ENCODE peak calls at places on chromosome X, in five cellular contexts. One of them, this sample, is unnamed.

GRCh38 chrX:39818750-39819149 is 279.0 kb downstream of the BCOR start:
- DNase-seq in breast epithelium: no peak
- DNase-seq in SJSA1: no peak
- DNase-seq in choroid plexus epithelial cell: no peak
- DNase-seq in astrocyte of the spinal cord: no peak
- DNase-seq in this sample: no peak

GRCh38 chrX:10017866-10018265 is 50.7 kb downstream of the CLDN34 start:
- DNase-seq in SJSA1: peak; percentile 55
- DNase-seq in astrocyte of the spinal cord: peak; percentile 76
- DNase-seq in breast epithelium: no peak
- DNase-seq in choroid plexus epithelial cell: peak; percentile 85
- DNase-seq in this sample: peak; percentile 37

GRCh38 chrX:45479196-45479834 is 278.6 kb upstream of the DIPK2B start:
- DNase-seq in astrocyte of the spinal cord: peak; percentile 93
- DNase-seq in SJSA1: peak; percentile 46
- DNase-seq in breast epithelium: no peak
- DNase-seq in choroid plexus epithelial cell: peak; percentile 92
- DNase-seq in this sample: peak; percentile 74

GRCh38 chrX:141787655-141788054 is 50.5 kb upstream of the MAGEC3 start:
- DNase-seq in breast epithelium: no peak
- DNase-seq in SJSA1: no peak
- DNase-seq in choroid plexus epithelial cell: no peak
- DNase-seq in astrocyte of the spinal cord: no peak
- DNase-seq in this sample: no peak

GRCh38 chrX:69010339-69010738 is 154.9 kb downstream of the PJA1 start:
- DNase-seq in SJSA1: no peak
- DNase-seq in breast epithelium: no peak
- DNase-seq in astrocyte of the spinal cord: no peak
- DNase-seq in choroid plexus epithelial cell: no peak
- DNase-seq in this sample: no peak

GRCh38 chrX:19699151-19699550 is 183.8 kb upstream of the MAP3K15 start:
- DNase-seq in breast epithelium: no peak
- DNase-seq in choroid plexus epithelial cell: no peak
- DNase-seq in astrocyte of the spinal cord: no peak
- DNase-seq in SJSA1: no peak
- DNase-seq in this sample: no peak

GRCh38 chrX:103063918-103064434 is at the start of gene BEX1:
- DNase-seq in breast epithelium: peak; percentile 48
- DNase-seq in choroid plexus epithelial cell: peak; percentile 67
- DNase-seq in SJSA1: no peak
- DNase-seq in astrocyte of the spinal cord: peak; percentile 3
- DNase-seq in this sample: no peak

GRCh38 chrX:79443121-79443520 is 76.0 kb upstream of the ITM2A start:
- DNase-seq in SJSA1: no peak
- DNase-seq in choroid plexus epithelial cell: no peak
- DNase-seq in astrocyte of the spinal cord: no peak
- DNase-seq in breast epithelium: no peak
- DNase-seq in this sample: no peak

GRCh38 chrX:9622128-9622527 is 143.5 kb downstream of the GPR143 start:
- DNase-seq in SJSA1: no peak
- DNase-seq in astrocyte of the spinal cord: no peak
- DNase-seq in breast epithelium: no peak
- DNase-seq in choroid plexus epithelial cell: no peak
- DNase-seq in this sample: no peak

GRCh38 chrX:12042615-12043014 is 95.7 kb upstream of the FRMPD4 start:
- DNase-seq in choroid plexus epithelial cell: no peak
- DNase-seq in breast epithelium: no peak
- DNase-seq in astrocyte of the spinal cord: no peak
- DNase-seq in SJSA1: no peak
- DNase-seq in this sample: no peak

GRCh38 chrX:148811236-148811635 is 310.8 kb downstream of the AFF2 start:
- DNase-seq in SJSA1: no peak
- DNase-seq in breast epithelium: no peak
- DNase-seq in astrocyte of the spinal cord: no peak
- DNase-seq in choroid plexus epithelial cell: peak; percentile 0
- DNase-seq in this sample: no peak

GRCh38 chrX:74438771-74439170 is 17.5 kb downstream of the SLC16A2 start:
- DNase-seq in astrocyte of the spinal cord: no peak
- DNase-seq in choroid plexus epithelial cell: no peak
- DNase-seq in breast epithelium: no peak
- DNase-seq in SJSA1: no peak
- DNase-seq in this sample: no peak

GRCh38 chrX:20252392-20253231 is 14.1 kb downstream of the RPS6KA3 start:
- DNase-seq in astrocyte of the spinal cord: peak; percentile 44
- DNase-seq in SJSA1: peak; percentile 37
- DNase-seq in breast epithelium: peak; percentile 49
- DNase-seq in choroid plexus epithelial cell: peak; percentile 67
- DNase-seq in this sample: no peak

GRCh38 chrX:43881410-43882293 is 598 bp downstream of the MAOB start:
- DNase-seq in choroid plexus epithelial cell: no peak
- DNase-seq in SJSA1: no peak
- DNase-seq in breast epithelium: no peak
- DNase-seq in astrocyte of the spinal cord: no peak
- DNase-seq in this sample: no peak

GRCh38 chrX:40031861-40032422 is 65.8 kb downstream of the BCOR start:
- DNase-seq in choroid plexus epithelial cell: no peak
- DNase-seq in astrocyte of the spinal cord: no peak
- DNase-seq in SJSA1: no peak
- DNase-seq in breast epithelium: no peak
- DNase-seq in this sample: no peak

GRCh38 chrX:4708970-4709760 is 995.7 kb upstream of the PRKX start:
- DNase-seq in choroid plexus epithelial cell: no peak
- DNase-seq in astrocyte of the spinal cord: no peak
- DNase-seq in SJSA1: no peak
- DNase-seq in breast epithelium: no peak
- DNase-seq in this sample: no peak

GRCh38 chrX:12007881-12008280 is 130.4 kb upstream of the FRMPD4 start:
- DNase-seq in choroid plexus epithelial cell: peak; percentile 74
- DNase-seq in SJSA1: peak; percentile 56
- DNase-seq in astrocyte of the spinal cord: peak; percentile 79
- DNase-seq in breast epithelium: no peak
- DNase-seq in this sample: peak; percentile 66

GRCh38 chrX:42869659-42870476 is 91.9 kb upstream of the PPP1R2C start:
- DNase-seq in breast epithelium: no peak
- DNase-seq in choroid plexus epithelial cell: no peak
- DNase-seq in SJSA1: no peak
- DNase-seq in astrocyte of the spinal cord: no peak
- DNase-seq in this sample: no peak
- H3K4me3 ChIP-seq in breast epithelium: no peak overlapping the region
- H3K4me3 ChIP-seq in choroid plexus epithelial cell: no peak overlapping the region
- H3K4me3 ChIP-seq in SJSA1: no peak overlapping the region
- H3K4me3 ChIP-seq in astrocyte of the spinal cord: no peak overlapping the region
- H3K4me3 ChIP-seq in this sample: no peak overlapping the region

GRCh38 chrX:115563633-115564182 is 2.7 kb downstream of the PLS3 start:
- DNase-seq in breast epithelium: no peak
- DNase-seq in SJSA1: no peak
- DNase-seq in choroid plexus epithelial cell: peak; percentile 33
- DNase-seq in astrocyte of the spinal cord: no peak
- DNase-seq in this sample: no peak
- H3K4me3 ChIP-seq in breast epithelium: no peak overlapping the region
- H3K4me3 ChIP-seq in SJSA1: no peak overlapping the region
- H3K4me3 ChIP-seq in choroid plexus epithelial cell: peak overlapping the region; percentile 28
- H3K4me3 ChIP-seq in astrocyte of the spinal cord: no peak overlapping the region
- H3K4me3 ChIP-seq in this sample: no peak overlapping the region

DNA sequence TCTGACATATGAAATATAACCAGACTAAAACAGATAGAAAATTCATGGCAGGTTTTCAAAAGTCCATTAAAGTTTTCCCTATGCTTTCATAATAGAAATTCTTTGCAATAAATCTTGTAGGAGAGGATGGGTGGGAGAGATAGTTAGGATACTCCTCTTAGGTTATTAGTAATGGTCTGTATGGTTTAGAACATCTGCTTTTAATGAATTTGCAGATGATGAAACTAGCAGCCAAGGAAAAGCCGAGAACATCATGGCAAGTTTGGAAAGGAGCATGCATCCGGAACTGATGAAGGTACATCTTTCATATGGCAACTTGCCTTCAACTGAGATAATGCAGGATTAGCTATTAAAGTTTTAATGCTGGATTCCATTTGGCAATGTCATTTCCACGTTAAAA is 70.7 kb downstream of the DOCK11 start:
- DNase-seq in astrocyte of the spinal cord: no peak
- DNase-seq in SJSA1: no peak
- DNase-seq in breast epithelium: no peak
- DNase-seq in choroid plexus epithelial cell: no peak
- DNase-seq in this sample: peak; percentile 44
- H3K4me3 ChIP-seq in astrocyte of the spinal cord: no peak overlapping the region
- H3K4me3 ChIP-seq in SJSA1: no peak overlapping the region
- H3K4me3 ChIP-seq in breast epithelium: no peak overlapping the region
- H3K4me3 ChIP-seq in choroid plexus epithelial cell: no peak overlapping the region
- H3K4me3 ChIP-seq in this sample: no peak overlapping the region

DNA sequence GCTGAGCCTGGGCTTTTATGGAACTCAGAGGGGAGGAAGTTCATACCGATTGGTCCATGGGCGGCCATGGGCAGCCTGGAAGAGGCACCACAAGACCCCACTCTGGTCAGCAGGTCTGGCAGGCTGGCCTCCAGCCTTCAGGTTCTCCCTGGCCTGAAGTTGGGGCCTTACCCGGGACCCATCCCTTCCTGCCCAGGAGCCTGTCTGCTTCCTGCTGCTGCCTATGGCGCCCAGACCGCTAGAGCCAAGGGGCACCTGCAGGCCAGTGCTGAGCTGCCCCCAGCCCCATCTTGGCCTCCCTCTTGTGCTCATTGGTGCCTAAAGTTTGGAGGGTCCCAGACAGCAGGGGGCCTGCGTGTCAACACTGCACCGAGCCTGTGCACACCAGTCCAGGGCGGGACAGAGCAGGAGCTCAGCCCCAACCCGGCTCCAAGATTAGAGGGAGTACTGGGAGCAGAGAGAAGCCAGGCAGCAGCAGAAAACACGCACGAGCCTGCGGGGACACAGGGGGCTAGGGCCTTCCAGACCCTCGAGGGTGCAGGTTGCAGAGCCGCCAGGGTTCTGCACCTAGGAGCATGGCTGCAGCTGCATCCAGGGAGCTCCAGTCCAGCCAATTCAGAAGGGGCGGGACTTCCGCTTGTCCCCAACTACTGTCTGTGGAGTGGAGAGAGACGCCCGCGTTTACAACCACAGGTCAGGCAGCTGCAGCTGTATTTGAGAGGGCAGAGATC is 30.7 kb upstream of the ZNF280C start:
- DNase-seq in SJSA1: no peak
- DNase-seq in breast epithelium: no peak
- DNase-seq in choroid plexus epithelial cell: no peak
- DNase-seq in astrocyte of the spinal cord: no peak
- DNase-seq in this sample: no peak
- H3K4me3 ChIP-seq in SJSA1: no peak overlapping the region
- H3K4me3 ChIP-seq in breast epithelium: no peak overlapping the region
- H3K4me3 ChIP-seq in choroid plexus epithelial cell: no peak overlapping the region
- H3K4me3 ChIP-seq in astrocyte of the spinal cord: no peak overlapping the region
- H3K4me3 ChIP-seq in this sample: no peak overlapping the region

GRCh38 chrX:153971632-153972367 is at the start of gene HCFC1:
- DNase-seq in breast epithelium: peak; percentile 87
- DNase-seq in astrocyte of the spinal cord: peak; percentile 93
- DNase-seq in SJSA1: peak; percentile 91
- DNase-seq in choroid plexus epithelial cell: peak; percentile 88
- DNase-seq in this sample: peak; percentile 64

GRCh38 chrX:153974726-153975286 is 2.3 kb downstream of the TMEM187 start:
- DNase-seq in astrocyte of the spinal cord: no peak
- DNase-seq in choroid plexus epithelial cell: no peak
- DNase-seq in breast epithelium: no peak
- DNase-seq in SJSA1: no peak
- DNase-seq in this sample: no peak

GRCh38 chrX:153973127-153974002 is 811 bp downstream of the TMEM187 start:
- DNase-seq in astrocyte of the spinal cord: no peak
- DNase-seq in choroid plexus epithelial cell: peak; percentile 34
- DNase-seq in SJSA1: no peak
- DNase-seq in breast epithelium: no peak
- DNase-seq in this sample: no peak

GRCh38 chrX:153972368-153973126 is at the start of gene TMEM187:
- DNase-seq in breast epithelium: peak; percentile 77
- DNase-seq in astrocyte of the spinal cord: peak; percentile 91
- DNase-seq in SJSA1: peak; percentile 90
- DNase-seq in choroid plexus epithelial cell: peak; percentile 88
- DNase-seq in this sample: no peak

GRCh38 chrX:153974003-153974725 is 1.6 kb downstream of the TMEM187 start:
- DNase-seq in SJSA1: no peak
- DNase-seq in choroid plexus epithelial cell: no peak
- DNase-seq in astrocyte of the spinal cord: no peak
- DNase-seq in breast epithelium: no peak
- DNase-seq in this sample: no peak
- H3K4me3 ChIP-seq in SJSA1: no peak overlapping the region
- H3K4me3 ChIP-seq in choroid plexus epithelial cell: no peak overlapping the region
- H3K4me3 ChIP-seq in astrocyte of the spinal cord: no peak overlapping the region
- H3K4me3 ChIP-seq in breast epithelium: no peak overlapping the region
- H3K4me3 ChIP-seq in this sample: no peak overlapping the region